ENCODE peak calls at places on chromosomes 12 and 14, in four cellular contexts. N is stimulated activated CD4-positive, alpha-beta T cell treated with anti-CD3 and anti-CD28 coated beads, Interleukin-1b, Interleukin-23, amount 100 ng/mL, for 4 hours; T is mesothelial cell of epicardium; A is NCI-H748 treated with DMSO at 0.1 percent for 48 hours. P is an unnamed sample.

GRCh38 chr12:78580296-78580695 is 284.3 kb upstream of the SYT1 start:
- DNase-seq in T (no peak), N (no peak), A (no peak), P (no peak)

GRCh38 chr12:49335118-49335954 is 1.7 kb downstream of the C1QL4 start:
- DNase-seq in A (no peak), T (no peak), N (no peak), P (no peak)

GRCh38 chr14:69351911-69352310 is 46.2 kb downstream of the ERH start:
- DNase-seq in N (no peak), T (no peak), A (no peak), P (no peak)

GRCh38 chr12:69019910-69020309 is 86.9 kb upstream of the CPM start:
- DNase-seq in N (no peak), T (no peak), A (no peak), P (no peak)

GRCh38 chr12:10722502-10722904 is 620 bp downstream of the YBX3 start:
- DNase-seq in N (peak), A (no peak), T (peak), P (peak)

GRCh38 chr14:22852599-22852939 is 16.2 kb downstream of the MMP14 start:
- DNase-seq in T (no peak), A (no peak), N (no peak), P (no peak)

GRCh38 chr14:93010543-93011541 is 87.9 kb downstream of the CHGA start:
- DNase-seq in A (peak), T (no peak), N (no peak), P (no peak)

GRCh38 chr14:67395876-67396189 is 16.1 kb downstream of the PLEK2 start:
- DNase-seq in A (no peak), N (no peak), T (no peak), P (no peak)

GRCh38 chr14:52043690-52044089 is 25.2 kb downstream of the NID2 start:
- DNase-seq in T (no peak), A (peak), N (no peak), P (no peak)

GRCh38 chr12:9699269-9699897 is 29.9 kb downstream of the CLEC2D start:
- DNase-seq in T (no peak), N (no peak), A (no peak), P (no peak)

GRCh38 chr14:103886304-103887169 is 39.2 kb upstream of the PPP1R13B start:
- DNase-seq in T (no peak), A (no peak), N (no peak), P (no peak)

GRCh38 chr12:120474092-120474960 is 4.8 kb upstream of the SRSF9 start:
- DNase-seq in A (no peak), N (no peak), T (no peak), P (no peak)

GRCh38 chr14:20429801-20430669 is 5.9 kb downstream of the KLHL33 start:
- DNase-seq in N (no peak), T (no peak), A (no peak), P (no peak)